ENCODE peak calls at places on chromosome X, in seven cellular contexts. E is ovary; Z is upper lobe of right lung; P is mammary epithelial cell; Q is neuronal stem cell; L is CD4-positive, CD25-positive, alpha-beta regulatory T cell; J is SK-N-SH. W is an unnamed sample.
A peak's percentile ranks its signal among the peaks of the same experiment; 100 is the strongest.

GRCh38 chrX:9134341-9134740 is 100.4 kb upstream of the FAM9B start:
- DNase-seq in J (no peak), Z (no peak), P (no peak), Q (no peak), L (no peak), E (no peak), W (no peak)

GRCh38 chrX:118655561-118656246 is 71.7 kb upstream of the IL13RA1 start:
- DNase-seq in P (peak; percentile 58), Q (no peak), Z (no peak), E (no peak), J (no peak), L (no peak), W (peak; percentile 76)

GRCh38 chrX:97074400-97074799 is 190.7 kb downstream of the RPA4 start:
- DNase-seq in Q (no peak), Z (no peak), P (no peak), J (no peak), L (no peak), E (no peak), W (peak; percentile 2)

GRCh38 chrX:19810809-19811208 is 76.6 kb downstream of the SH3KBP1 start:
- DNase-seq in Z (no peak), E (no peak), J (no peak), P (no peak), Q (no peak), L (no peak), W (no peak)

GRCh38 chrX:151393514-151393913 is 3.5 kb upstream of the VMA21 start:
- DNase-seq in Q (peak; percentile 18), L (peak; percentile 83), P (no peak), E (no peak), Z (no peak), J (no peak), W (no peak)

GRCh38 chrX:147846676-147847075 is 65.0 kb upstream of the FMR1 start:
- DNase-seq in P (no peak), L (no peak), J (no peak), Q (no peak), E (no peak), Z (no peak), W (no peak)

GRCh38 chrX:46165411-46165810 is 379.8 kb downstream of the ZNF674 start:
- DNase-seq in Z (no peak), E (no peak), L (no peak), Q (no peak), P (peak; percentile 63), J (no peak), W (peak; percentile 36)

GRCh38 chrX:93673056-93673868 is at the start of gene NAP1L3:
- DNase-seq in J (peak; percentile 78), Q (peak; percentile 71), P (peak; percentile 20), L (peak; percentile 77), Z (peak; percentile 63), E (peak; percentile 63), W (peak; percentile 44)

GRCh38 chrX:103628386-103629290 is at the start of gene TCEAL1:
- DNase-seq in Z (peak; percentile 80), P (peak; percentile 16), E (peak; percentile 69), Q (peak; percentile 20), L (peak; percentile 54), J (peak; percentile 52), W (peak; percentile 43)

GRCh38 chrX:68840256-68840655 is 11.4 kb downstream of the EFNB1 start:
- DNase-seq in J (no peak), P (no peak), E (peak; percentile 18), Q (no peak), L (no peak), Z (no peak), W (no peak)

GRCh38 chrX:155068165-155068564 is 2.8 kb downstream of the CMC4 start:
- DNase-seq in E (no peak), L (no peak), Q (no peak), J (no peak), Z (no peak), P (peak; percentile 65), W (peak; percentile 82)

GRCh38 chrX:84161641-84162040 is 26.4 kb downstream of the RPS6KA6 start:
- DNase-seq in L (no peak), J (no peak), P (no peak), Q (no peak), Z (no peak), E (no peak), W (no peak)

GRCh38 chrX:45385767-45386166 is 185.1 kb upstream of the DIPK2B start:
- DNase-seq in Z (no peak), Q (no peak), E (no peak), J (no peak), L (no peak), P (no peak), W (no peak)

GRCh38 chrX:66638591-66639500 is at the start of gene EDA2R:
- DNase-seq in P (peak; percentile 89), E (peak; percentile 23), Z (no peak), J (peak; percentile 66), Q (peak; percentile 71), L (peak; percentile 54), W (no peak)

GRCh38 chrX:39750798-39751197 is 347.0 kb downstream of the BCOR start:
- DNase-seq in J (no peak), E (no peak), Z (no peak), Q (no peak), P (no peak), L (no peak), W (no peak)

GRCh38 chrX:40157228-40158035 is 59.7 kb upstream of the BCOR start:
- DNase-seq in Q (no peak), J (no peak), E (no peak), Z (no peak), L (no peak), P (no peak), W (no peak)

GRCh38 chrX:53280703-53281320 is 572 bp downstream of the IQSEC2 start:
- DNase-seq in Q (no peak), L (no peak), P (peak; percentile 55), Z (no peak), E (peak; percentile 73), J (no peak), W (peak; percentile 69)

GRCh38 chrX:41670108-41670507 is 18.7 kb upstream of the GPR34 start:
- DNase-seq in P (no peak), Z (no peak), J (no peak), Q (no peak), L (no peak), E (no peak), W (no peak)

GRCh38 chrX:72271812-72272211 is 5.2 kb downstream of the RPS4X start:
- DNase-seq in E (no peak), P (peak; percentile 74), Z (no peak), Q (no peak), L (no peak), J (no peak), W (no peak)

GRCh38 chrX:72269671-72270251 is 7.3 kb downstream of the RPS4X start:
- DNase-seq in Q (no peak), E (no peak), J (no peak), L (peak; percentile 24), Z (no peak), P (peak; percentile 35), W (peak; percentile 61)

GRCh38 chrX:72271091-72271490 is 6.0 kb downstream of the RPS4X start:
- DNase-seq in E (no peak), L (no peak), P (no peak), Q (no peak), J (no peak), Z (no peak), W (no peak)

GRCh38 chrX:72270316-72270866 is 6.7 kb downstream of the RPS4X start:
- DNase-seq in Q (no peak), J (no peak), P (no peak), Z (no peak), E (no peak), L (no peak), W (peak; percentile 41)

GRCh38 chrX:72268601-72269365 is 8.3 kb downstream of the RPS4X start:
- DNase-seq in L (no peak), Q (no peak), Z (no peak), E (no peak), P (no peak), J (no peak), W (no peak)
- H3K36me3 ChIP-seq in L (peaks cover 46% of the 10 kb centered on the region), Q (peaks cover 28% of the 10 kb centered on the region), Z (peaks cover 27% of the 10 kb centered on the region), E (no peaks in the 10 kb centered on the region), P (peaks cover 49% of the 10 kb centered on the region), J (peaks cover 52% of the 10 kb centered on the region), W (peaks cover 56% of the 10 kb centered on the region)

GRCh38 chrX:131704136-131704695 is 160.3 kb downstream of the OR13H1 start:
- DNase-seq in P (peak; percentile 69), Q (no peak), E (peak; percentile 92), L (peak; percentile 89), J (peak; percentile 64), Z (no peak), W (peak; percentile 37)
- H3K36me3 ChIP-seq in P (no peaks in the 10 kb centered on the region), Q (peaks cover 5% of the 10 kb centered on the region), E (no peaks in the 10 kb centered on the region), L (no peaks in the 10 kb centered on the region), J (no peaks in the 10 kb centered on the region), Z (no peaks in the 10 kb centered on the region), W (no peaks in the 10 kb centered on the region)

GRCh38 chrX:120450163-120450562 is 18.9 kb downstream of the LAMP2 start:
- DNase-seq in Z (no peak), L (peak; percentile 20), Q (no peak), E (no peak), P (peak; percentile 16), J (peak; percentile 19), W (peak; percentile 14)
- H3K36me3 ChIP-seq in Z (peaks cover 37% of the 10 kb centered on the region), L (peaks cover 30% of the 10 kb centered on the region), Q (no peaks in the 10 kb centered on the region), E (no peaks in the 10 kb centered on the region), P (peaks cover 9% of the 10 kb centered on the region), J (peaks cover 42% of the 10 kb centered on the region), W (peaks cover 29% of the 10 kb centered on the region)

DNA sequence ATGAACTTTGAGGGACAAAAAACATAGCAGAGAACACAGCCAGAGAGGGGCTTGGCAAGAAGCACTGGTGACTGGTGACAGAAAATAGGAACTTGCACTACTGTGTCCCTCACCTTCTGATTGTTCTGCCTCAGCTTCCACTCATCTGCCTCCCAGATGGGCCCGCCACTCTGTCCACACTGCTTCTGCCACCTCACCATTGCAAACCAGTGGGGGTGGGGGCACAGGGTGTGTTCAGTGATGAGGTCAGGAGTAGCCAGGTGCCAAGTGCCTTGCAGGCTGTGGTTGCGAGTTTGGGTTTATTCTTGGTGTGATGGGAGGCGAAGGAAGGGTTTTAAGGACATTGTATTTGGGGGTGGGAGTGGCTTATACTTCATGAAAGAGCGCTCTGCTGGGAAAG is 9.1 kb upstream of the UBA1 start:
- DNase-seq in J (no peak), Q (no peak), Z (no peak), P (no peak), E (no peak), L (no peak), W (no peak)
- H3K36me3 ChIP-seq in J (no peaks in the 10 kb centered on the region), Q (peaks cover 20% of the 10 kb centered on the region), Z (peaks cover 25% of the 10 kb centered on the region), P (peaks cover 6% of the 10 kb centered on the region), E (no peaks in the 10 kb centered on the region), L (peaks cover 36% of the 10 kb centered on the region), W (peaks cover 15% of the 10 kb centered on the region)

DNA sequence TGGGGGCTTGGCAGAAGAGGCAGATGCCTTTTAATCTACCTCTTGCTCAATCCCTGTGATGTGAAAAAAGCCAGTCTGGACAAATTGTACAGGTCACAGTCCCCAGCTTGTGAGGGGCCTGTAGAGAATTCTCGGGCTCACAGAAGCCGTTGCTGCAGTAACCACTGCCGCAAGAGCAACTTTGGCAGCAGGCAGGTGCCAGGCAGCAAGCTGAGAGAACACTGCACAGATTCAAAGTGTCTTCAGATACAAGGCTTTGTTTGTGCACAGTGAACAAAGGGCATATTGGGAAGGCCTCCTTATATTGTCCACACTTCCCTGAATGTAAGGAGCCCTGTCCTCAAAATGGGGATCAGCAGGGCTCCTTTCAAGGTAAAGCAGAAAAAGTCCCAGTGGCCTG is 11.7 kb downstream of the GPKOW start:
- DNase-seq in L (no peak), E (no peak), J (no peak), Z (no peak), Q (no peak), P (no peak), W (no peak)
- H3K36me3 ChIP-seq in L (peaks cover 31% of the 10 kb centered on the region), E (no peaks in the 10 kb centered on the region), J (peaks cover 13% of the 10 kb centered on the region), Z (peaks cover 20% of the 10 kb centered on the region), Q (peaks cover 6% of the 10 kb centered on the region), P (peaks cover 4% of the 10 kb centered on the region), W (peaks cover 3% of the 10 kb centered on the region)

GRCh38 chrX:311156-312129 is 7.2 kb downstream of the GTPBP6 start:
- DNase-seq in J (no peak), Q (no peak), E (no peak), P (no peak), L (no peak), Z (peak; percentile 59), W (no peak)
- H3K36me3 ChIP-seq in J (peaks cover 10% of the 10 kb centered on the region), Q (peaks cover 53% of the 10 kb centered on the region), E (no peaks in the 10 kb centered on the region), P (peaks cover 12% of the 10 kb centered on the region), L (peaks cover 59% of the 10 kb centered on the region), Z (peaks cover 76% of the 10 kb centered on the region), W (peaks cover 10% of the 10 kb centered on the region)